ENCODE peak calls at places on chromosomes 12 and 14, in five cellular contexts. One of them, this sample, is unnamed.

GRCh38 chr14:74907744-74908143 is 15.3 kb downstream of the RPS6KL1 start:
- DNase-seq in left lobe of liver: no peak
- DNase-seq in stimulated activated CD4-positive, alpha-beta T cell treated with anti-CD3 and anti-CD28 coated beads, Interleukin-1b, Interleukin-23, amount 100 ng/mL, for 24 hours: no peak
- DNase-seq in GM04504: no peak
- DNase-seq in anterior cingulate cortex: no peak
- DNase-seq in this sample: no peak

GRCh38 chr14:93089501-93090269 is 26.0 kb downstream of the ITPK1 start:
- DNase-seq in anterior cingulate cortex: no peak
- DNase-seq in stimulated activated CD4-positive, alpha-beta T cell treated with anti-CD3 and anti-CD28 coated beads, Interleukin-1b, Interleukin-23, amount 100 ng/mL, for 24 hours: no peak
- DNase-seq in left lobe of liver: no peak
- DNase-seq in GM04504: no peak
- DNase-seq in this sample: no peak

GRCh38 chr12:27975222-27976136 is 2.9 kb upstream of the PTHLH start:
- DNase-seq in GM04504: no peak
- DNase-seq in anterior cingulate cortex: no peak
- DNase-seq in stimulated activated CD4-positive, alpha-beta T cell treated with anti-CD3 and anti-CD28 coated beads, Interleukin-1b, Interleukin-23, amount 100 ng/mL, for 24 hours: no peak
- DNase-seq in left lobe of liver: no peak
- DNase-seq in this sample: no peak

GRCh38 chr14:59754256-59754655 is 116.3 kb downstream of the RTN1 start:
- DNase-seq in left lobe of liver: no peak
- DNase-seq in GM04504: no peak
- DNase-seq in anterior cingulate cortex: no peak
- DNase-seq in stimulated activated CD4-positive, alpha-beta T cell treated with anti-CD3 and anti-CD28 coated beads, Interleukin-1b, Interleukin-23, amount 100 ng/mL, for 24 hours: no peak
- DNase-seq in this sample: no peak

GRCh38 chr14:65069874-65070709 is 32.2 kb downstream of the MAX start:
- DNase-seq in GM04504: no peak
- DNase-seq in stimulated activated CD4-positive, alpha-beta T cell treated with anti-CD3 and anti-CD28 coated beads, Interleukin-1b, Interleukin-23, amount 100 ng/mL, for 24 hours: no peak
- DNase-seq in left lobe of liver: no peak
- DNase-seq in anterior cingulate cortex: no peak
- DNase-seq in this sample: no peak

GRCh38 chr14:95291859-95292542 is 27.7 kb downstream of the CLMN start:
- DNase-seq in GM04504: no peak
- DNase-seq in anterior cingulate cortex: no peak
- DNase-seq in left lobe of liver: peak; percentile 53
- DNase-seq in stimulated activated CD4-positive, alpha-beta T cell treated with anti-CD3 and anti-CD28 coated beads, Interleukin-1b, Interleukin-23, amount 100 ng/mL, for 24 hours: peak; percentile 20
- DNase-seq in this sample: peak; percentile 79

GRCh38 chr14:104093366-104094055 is 8.0 kb downstream of the ASPG start:
- DNase-seq in left lobe of liver: no peak
- DNase-seq in anterior cingulate cortex: no peak
- DNase-seq in GM04504: no peak
- DNase-seq in stimulated activated CD4-positive, alpha-beta T cell treated with anti-CD3 and anti-CD28 coated beads, Interleukin-1b, Interleukin-23, amount 100 ng/mL, for 24 hours: no peak
- DNase-seq in this sample: no peak

GRCh38 chr12:97275261-97276197 is 187.1 kb upstream of the RMST start:
- DNase-seq in GM04504: no peak
- DNase-seq in anterior cingulate cortex: no peak
- DNase-seq in left lobe of liver: no peak
- DNase-seq in stimulated activated CD4-positive, alpha-beta T cell treated with anti-CD3 and anti-CD28 coated beads, Interleukin-1b, Interleukin-23, amount 100 ng/mL, for 24 hours: no peak
- DNase-seq in this sample: no peak

GRCh38 chr12:5003025-5003666 is 40.5 kb upstream of the KCNA5 start:
- DNase-seq in anterior cingulate cortex: no peak
- DNase-seq in stimulated activated CD4-positive, alpha-beta T cell treated with anti-CD3 and anti-CD28 coated beads, Interleukin-1b, Interleukin-23, amount 100 ng/mL, for 24 hours: peak; percentile 23
- DNase-seq in left lobe of liver: peak; percentile 71
- DNase-seq in GM04504: peak; percentile 30
- DNase-seq in this sample: peak; percentile 75